ENCODE peak calls at places on chromosome 15, in six cellular contexts. R is HCT116, A is GM12878, E is K562, F is HepG2, M is H1. N is an unnamed sample.

GRCh38 chr15:51602484-51602883 is 20.1 kb downstream of the DMXL2 start:
- DNase-seq in R (no peak), A (no peak), E (peak; percentile 48), F (no peak), M (no peak), N (no peak)

GRCh38 chr15:90836296-90836871 is 32.0 kb upstream of the FURIN start:
- DNase-seq in R (no peak), A (no peak), E (peak; percentile 74), F (peak; percentile 53), M (no peak), N (no peak)

GRCh38 chr15:69587731-69588130 is 135.1 kb downstream of the RPLP1 start:
- DNase-seq in R (no peak), A (no peak), E (no peak), F (no peak), M (no peak), N (no peak)

GRCh38 chr15:58081446-58081845 is 15.9 kb upstream of the ALDH1A2 start:
- DNase-seq in R (no peak), A (no peak), E (no peak), F (no peak), M (no peak), N (no peak)

GRCh38 chr15:70299931-70300858 is 202.5 kb upstream of the TLE3 start:
- DNase-seq in R (no peak), A (peak; percentile 78), E (no peak), F (no peak), M (no peak), N (no peak)

GRCh38 chr15:68781766-68782588 is 38.7 kb downstream of the ANP32A start:
- DNase-seq in R (no peak), A (no peak), E (no peak), F (no peak), M (no peak), N (no peak)

GRCh38 chr15:40322531-40323238 is 807 bp upstream of the INAFM2 start:
- DNase-seq in R (no peak), A (no peak), E (no peak), F (peak; percentile 53), M (no peak), N (no peak)

GRCh38 chr15:74505837-74506514 is 35.0 kb upstream of the ARID3B start:
- DNase-seq in R (no peak), A (no peak), E (no peak), F (no peak), M (no peak), N (no peak)

GRCh38 chr15:70486451-70487379 is 276.6 kb downstream of the UACA start:
- DNase-seq in R (no peak), A (peak; percentile 91), E (no peak), F (no peak), M (no peak), N (no peak)

GRCh38 chr15:56973463-56973862 is 55.0 kb downstream of the TCF12 start:
- DNase-seq in R (no peak), A (no peak), E (no peak), F (no peak), M (no peak), N (no peak)

GRCh38 chr15:39084683-39085530 is 496.0 kb upstream of the THBS1 start:
- DNase-seq in R (no peak), A (no peak), E (no peak), F (peak; percentile 21), M (no peak), N (no peak)

GRCh38 chr15:38253448-38253847 is 812 bp downstream of the SPRED1 start:
- DNase-seq in R (peak; percentile 28), A (no peak), E (peak; percentile 66), F (no peak), M (no peak), N (no peak)

GRCh38 chr15:65374831-65375401 is 2.9 kb downstream of the IGDCC3 start:
- DNase-seq in R (no peak), A (no peak), E (no peak), F (no peak), M (no peak), N (no peak)

GRCh38 chr15:87477759-87478687 is 778.5 kb downstream of the NTRK3 start:
- DNase-seq in R (no peak), A (no peak), E (peak; percentile 14), F (no peak), M (no peak), N (no peak)

GRCh38 chr15:66899555-66900350 is 165.6 kb upstream of the SMAD3 start:
- DNase-seq in R (no peak), A (no peak), E (no peak), F (no peak), M (no peak), N (no peak)

GRCh38 chr15:98930591-98930990 is 77.0 kb downstream of the PGPEP1L start:
- DNase-seq in R (no peak), A (no peak), E (no peak), F (no peak), M (no peak), N (no peak)

GRCh38 chr15:61871926-61872522 is 188.2 kb downstream of the VPS13C start:
- DNase-seq in R (peak; percentile 12), A (no peak), E (peak; percentile 9), F (peak; percentile 13), M (no peak), N (no peak)

GRCh38 chr15:48555244-48555804 is 90.2 kb downstream of the FBN1 start:
- DNase-seq in R (no peak), A (no peak), E (peak; percentile 83), F (no peak), M (no peak), N (no peak)

GRCh38 chr15:46815765-46816164 is 901.5 kb upstream of the SEMA6D start:
- DNase-seq in R (no peak), A (no peak), E (no peak), F (no peak), M (no peak), N (no peak)

GRCh38 chr15:81411056-81411455 is 37.0 kb upstream of the TMC3 start:
- DNase-seq in R (no peak), A (no peak), E (no peak), F (no peak), M (no peak), N (no peak)

GRCh38 chr15:99076555-99077308 is 28.1 kb upstream of the SYNM start:
- DNase-seq in R (peak; percentile 68), A (peak; percentile 74), E (peak; percentile 68), F (peak; percentile 67), M (peak; percentile 38), N (no peak)

GRCh38 chr15:68874788-68875187 is 54.1 kb upstream of the ANP32A start:
- DNase-seq in R (no peak), A (no peak), E (no peak), F (no peak), M (no peak), N (no peak)

GRCh38 chr15:70234256-70234965 is 136.7 kb upstream of the TLE3 start:
- DNase-seq in R (no peak), A (no peak), E (no peak), F (no peak), M (no peak), N (no peak)

DNA sequence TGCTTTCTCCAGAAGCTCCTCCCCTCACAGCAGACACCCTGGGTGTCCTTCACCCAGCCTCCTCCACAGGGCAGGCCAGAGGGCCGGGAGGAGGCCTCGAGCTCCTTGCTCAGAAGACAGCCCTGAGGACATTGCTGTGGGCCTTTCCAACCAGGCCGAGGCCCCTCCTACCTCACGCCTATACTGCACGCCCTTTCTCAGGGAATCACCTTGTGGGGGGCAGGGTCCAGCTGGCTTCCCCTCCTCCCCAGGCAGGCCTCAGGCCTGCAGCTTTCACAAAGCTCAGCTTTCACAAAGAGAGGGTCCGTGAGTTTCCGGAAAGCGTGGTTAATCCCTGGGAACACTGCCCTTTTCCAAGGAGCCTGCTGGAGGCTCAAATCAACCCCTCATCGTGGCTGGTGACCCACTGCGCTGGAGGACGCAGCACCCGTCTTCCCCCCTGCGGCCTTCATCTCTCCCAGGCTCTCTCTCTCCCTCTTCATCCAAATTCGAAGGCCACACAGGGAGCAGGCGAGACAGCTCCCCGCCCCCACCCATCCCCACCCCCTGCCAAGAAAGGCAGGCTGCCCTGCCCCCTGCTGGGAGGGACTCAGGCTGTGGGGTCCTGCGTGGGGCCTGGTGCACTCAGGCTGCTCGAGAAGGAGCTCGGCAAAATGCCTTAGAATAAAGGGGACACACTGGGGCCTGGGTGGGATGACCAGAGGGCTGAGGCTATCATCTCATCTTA is 79.4 kb downstream of the OCA2 start:
- DNase-seq in R (no peak), A (no peak), E (peak; percentile 19), F (no peak), M (no peak), N (peak; percentile 8)
- H3K9ac ChIP-seq in R (no peak overlapping the region), A (no peak overlapping the region), E (no peak overlapping the region), F (no peak overlapping the region), M (no peak overlapping the region), N (peak overlapping the region; percentile 32)

DNA sequence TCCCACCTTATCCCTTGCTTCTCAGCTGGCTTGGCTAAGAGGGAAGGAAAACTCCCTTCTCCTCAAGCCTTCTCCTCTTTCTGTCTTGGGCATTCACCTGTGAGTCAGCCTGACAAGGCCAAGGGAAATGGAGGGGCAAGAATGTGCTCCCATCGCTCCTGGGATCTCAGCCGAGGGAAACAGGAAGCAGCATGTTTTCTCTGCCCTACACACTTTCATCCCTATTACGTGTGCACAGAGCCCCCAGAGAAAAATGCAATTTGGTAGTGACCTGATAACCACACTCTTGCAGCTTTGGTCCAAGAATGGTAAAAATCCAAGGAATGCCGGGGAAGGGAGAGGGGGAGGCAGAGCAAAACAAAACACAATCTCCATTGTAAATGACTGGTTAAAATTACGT is 32.9 kb upstream of the MTMR10 start:
- DNase-seq in R (peak; percentile 16), A (no peak), E (no peak), F (peak; percentile 79), M (peak; percentile 57), N (peak; percentile 52)
- TF ChIP-seq YY1 in R (no peak), A (no peak), E (no peak), F (no peak), M (peak; percentile 62), N (no peak)

GRCh38 chr15:77647961-77648360 is 15.2 kb upstream of the LINGO1 start:
- DNase-seq in R (no peak), A (no peak), E (no peak), F (no peak), M (no peak), N (no peak)

GRCh38 chr15:77649019-77649418 is 16.3 kb upstream of the LINGO1 start:
- DNase-seq in R (no peak), A (no peak), E (no peak), F (no peak), M (no peak), N (no peak)

GRCh38 chr15:77653832-77654480 is 21.2 kb upstream of the LINGO1 start:
- DNase-seq in R (no peak), A (no peak), E (no peak), F (no peak), M (no peak), N (no peak)

GRCh38 chr15:77649610-77650009 is 16.9 kb upstream of the LINGO1 start:
- DNase-seq in R (no peak), A (no peak), E (no peak), F (no peak), M (no peak), N (no peak)

DNA sequence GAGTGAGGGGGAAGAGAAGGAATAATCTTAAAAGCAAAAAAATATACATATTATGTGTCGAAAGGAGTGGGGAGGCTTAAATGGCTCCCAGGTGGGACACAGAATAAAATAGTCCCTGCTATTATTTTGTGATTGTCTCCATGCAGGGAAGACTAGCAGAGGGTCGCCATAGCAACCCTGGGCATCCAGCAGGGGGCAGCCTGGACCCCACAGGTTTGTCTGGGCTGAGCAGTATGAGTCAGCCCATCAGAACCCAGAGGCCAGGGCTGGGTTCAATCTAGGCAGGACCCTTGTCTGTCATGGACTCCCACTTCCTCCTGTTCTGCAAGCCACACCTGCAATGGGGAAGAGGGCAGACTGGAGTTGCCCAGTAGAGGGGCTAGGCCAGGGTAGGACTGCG is 17.6 kb upstream of the LINGO1 start:
- DNase-seq in R (peak; percentile 12), A (no peak), E (peak; percentile 67), F (peak; percentile 29), M (no peak), N (no peak)
- TF ChIP-seq ZNF274 in R (no peak), A (no peak), E (no peak), F (no peak), M (no peak), N (no peak)

GRCh38 chr15:78069630-78070029 is 7.9 kb downstream of the TBC1D2B start:
- DNase-seq in R (no peak), A (no peak), E (no peak), F (no peak), M (no peak), N (no peak)
- H3K9ac ChIP-seq in R (no peak overlapping the region), A (peak overlapping the region; percentile 57), E (no peak overlapping the region), F (no peak overlapping the region), M (no peak overlapping the region), N (no peak overlapping the region)